ENCODE peak calls at places on chromosomes 1 and 21, in nine cellular contexts. I, C, F, N, X, O, A, P and R are unnamed samples.

GRCh38 chr1:178020968-178021640 is 51.2 kb upstream of the SEC16B start:
- DNase-seq in A (no peak), P (no peak), I (no peak), C (no peak), N (no peak), F (no peak), O (no peak), X (peak), R (no peak)

GRCh38 chr1:30271401-30272287 is 451.7 kb downstream of the MATN1 start:
- DNase-seq in A (no peak), O (no peak), I (no peak), P (no peak), F (no peak), C (no peak), N (no peak), X (no peak), R (no peak)

GRCh38 chr21:43944181-43944633 is 67.9 kb upstream of the TRAPPC10 start:
- DNase-seq in P (no peak), C (no peak), A (no peak), N (no peak), I (no peak), F (no peak), O (peak), X (no peak), R (no peak)

GRCh38 chr1:39174400-39175081 is 30.0 kb upstream of the MACF1 start:
- DNase-seq in N (no peak), I (no peak), F (no peak), O (no peak), P (no peak), C (no peak), X (no peak), A (no peak), R (no peak)

GRCh38 chr21:37257967-37258877 is 8.9 kb downstream of the VPS26C start:
- DNase-seq in I (peak), A (no peak), X (peak), O (peak), N (peak), C (no peak), F (peak), P (peak), R (peak)

GRCh38 chr1:89126602-89127001 is 688 bp upstream of the GBP2 start:
- DNase-seq in A (no peak), O (no peak), P (no peak), C (no peak), F (no peak), I (peak), X (no peak), N (no peak), R (peak)

GRCh38 chr1:41994195-41994894 is 75.6 kb upstream of the HIVEP3 start:
- DNase-seq in C (no peak), F (no peak), N (no peak), P (no peak), I (no peak), X (no peak), O (no peak), A (no peak), R (no peak)

GRCh38 chr21:45522986-45523385 is 19.3 kb downstream of the SLC19A1 start:
- DNase-seq in I (no peak), O (no peak), P (no peak), F (no peak), A (no peak), N (no peak), X (no peak), C (no peak), R (no peak)

GRCh38 chr1:214400136-214400535 is 119.2 kb downstream of the SMYD2 start:
- DNase-seq in A (no peak), C (no peak), P (no peak), O (no peak), N (no peak), I (no peak), F (no peak), X (peak), R (no peak)

GRCh38 chr1:62131093-62131725 is 63.4 kb upstream of the L1TD1 start:
- DNase-seq in X (peak), P (peak), A (peak), C (peak), O (peak), I (peak), F (peak), N (peak), R (peak)

GRCh38 chr1:54051936-54052469 is 1.0 kb downstream of the TMEM59 start:
- DNase-seq in P (no peak), X (no peak), A (no peak), F (no peak), I (peak), O (no peak), C (no peak), N (peak), R (no peak)

GRCh38 chr21:27371688-27372331 is 404.9 kb upstream of the ADAMTS5 start:
- DNase-seq in C (no peak), O (no peak), P (no peak), N (no peak), A (no peak), F (no peak), I (no peak), X (peak), R (peak)

GRCh38 chr1:39819091-39819812 is 30.6 kb upstream of the BMP8B start:
- DNase-seq in C (no peak), F (no peak), N (no peak), X (no peak), A (no peak), O (no peak), I (no peak), P (no peak), R (no peak)

GRCh38 chr1:58657082-58657481 is 42.8 kb downstream of the MYSM1 start:
- DNase-seq in X (no peak), C (no peak), P (no peak), A (no peak), N (no peak), F (no peak), I (no peak), O (no peak), R (no peak)

GRCh38 chr1:151993084-151993733 is 450 bp downstream of the S100A10 start:
- DNase-seq in A (no peak), I (no peak), P (peak), F (no peak), X (no peak), N (peak), O (no peak), C (no peak), R (no peak)

GRCh38 chr1:236016782-236017400 is 48.0 kb downstream of the NID1 start:
- DNase-seq in P (no peak), I (peak), O (no peak), X (peak), C (peak), F (no peak), N (no peak), A (no peak), R (no peak)

GRCh38 chr1:173100476-173101107 is 49.9 kb upstream of the TNFSF18 start:
- DNase-seq in P (no peak), O (no peak), C (no peak), X (no peak), N (no peak), F (no peak), I (no peak), A (no peak), R (no peak)

GRCh38 chr1:40141878-40142535 is 19.2 kb upstream of the RLF start:
- DNase-seq in A (no peak), O (no peak), C (no peak), N (peak), F (no peak), I (no peak), X (peak), P (no peak), R (peak)

GRCh38 chr1:1239247-1239623 is 7.2 kb downstream of the B3GALT6 start:
- DNase-seq in A (no peak), O (no peak), P (no peak), F (no peak), N (no peak), X (no peak), C (no peak), I (no peak), R (no peak)

GRCh38 chr1:213399695-213400094 is 348.7 kb downstream of the RPS6KC1 start:
- DNase-seq in C (no peak), O (peak), A (no peak), N (peak), I (no peak), X (no peak), P (no peak), F (peak), R (no peak)

GRCh38 chr1:162632743-162633326 is 571 bp downstream of the DDR2 start:
- DNase-seq in X (peak), P (no peak), C (no peak), I (peak), F (no peak), A (peak), N (peak), O (no peak), R (peak)

GRCh38 chr1:239987103-239987745 is 104.5 kb upstream of the FMN2 start:
- DNase-seq in O (peak), P (peak), I (peak), A (peak), F (no peak), N (peak), C (no peak), X (peak), R (peak)

GRCh38 chr1:225911207-225912130 is 12.6 kb downstream of the PYCR2 start:
- DNase-seq in O (peak), P (peak), I (peak), F (no peak), X (peak), C (peak), A (peak), N (peak), R (peak)

GRCh38 chr1:18962855-18963737 is 6.6 kb upstream of the IFFO2 start:
- DNase-seq in A (no peak), X (no peak), O (no peak), N (no peak), I (no peak), P (peak), F (no peak), C (no peak), R (no peak)

GRCh38 chr1:28758420-28758819 is 21.7 kb downstream of the YTHDF2 start:
- DNase-seq in C (no peak), O (no peak), N (no peak), I (no peak), F (no peak), X (no peak), A (no peak), P (no peak), R (no peak)

GRCh38 chr1:152052606-152053005 is 15.8 kb upstream of the S100A11 start:
- DNase-seq in P (peak), O (peak), N (peak), F (peak), C (peak), I (peak), A (peak), X (peak), R (peak)

GRCh38 chr21:36456714-36457399 is 23.1 kb downstream of the CLDN14 start:
- DNase-seq in A (no peak), X (no peak), F (no peak), C (peak), N (no peak), O (no peak), P (no peak), I (no peak), R (peak)

GRCh38 chr1:32208891-32209309 is at the start of gene DCDC2B:
- DNase-seq in I (peak), C (peak), A (no peak), X (peak), O (peak), N (peak), P (peak), F (no peak), R (peak)

GRCh38 chr1:93107395-93107794 is 28.3 kb downstream of the MTF2 start:
- DNase-seq in C (no peak), N (no peak), X (no peak), A (no peak), F (no peak), I (no peak), P (no peak), O (no peak), R (no peak)

GRCh38 chr1:172566196-172566997 is 33.4 kb downstream of the SUCO start:
- DNase-seq in N (peak), I (no peak), C (no peak), P (no peak), F (no peak), A (no peak), O (no peak), X (no peak), R (no peak)

GRCh38 chr1:154819628-154820590 is 50.2 kb downstream of the KCNN3 start:
- DNase-seq in P (no peak), I (no peak), O (peak), F (no peak), X (no peak), C (peak), A (no peak), N (peak), R (peak)
- TF ChIP-seq CTCF in P (peak), I (peak), O (peak), F (peak), X (peak), C (peak), A (peak), N (peak), R (peak)

DNA sequence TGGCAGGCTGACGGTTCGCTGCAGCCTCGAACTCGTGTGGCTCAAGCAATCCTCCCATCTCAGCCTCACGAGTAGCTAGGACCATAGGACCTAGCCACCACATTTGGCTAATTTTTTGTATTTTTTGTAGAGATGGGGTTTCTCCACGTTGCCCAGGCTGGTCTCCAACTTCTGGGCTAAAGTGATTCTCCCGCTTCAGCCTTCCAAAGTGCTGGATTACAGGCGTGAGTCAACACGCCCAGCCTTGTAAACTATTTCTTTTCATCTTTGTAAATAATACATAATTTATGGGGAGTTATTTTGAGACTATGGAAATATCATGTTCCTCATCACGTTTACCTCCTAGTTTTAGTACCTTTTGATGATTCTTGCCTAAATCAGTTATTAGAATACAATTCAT is 906 bp upstream of the FBXO28 start:
- DNase-seq in I (no peak), N (no peak), P (no peak), C (no peak), X (no peak), F (no peak), O (no peak), A (no peak), R (no peak)
- H3K4me3 ChIP-seq in I (no peak), N (no peak), P (no peak), C (no peak), X (no peak), F (no peak), O (no peak), A (peak), R (no peak)

GRCh38 chr1:229844675-229845074 is 218.6 kb downstream of the URB2 start:
- DNase-seq in A (no peak), F (peak), I (no peak), P (peak), X (no peak), O (peak), N (no peak), C (no peak), R (no peak)

GRCh38 chr1:229841230-229841629 is 215.2 kb downstream of the URB2 start:
- DNase-seq in X (no peak), I (no peak), C (no peak), F (no peak), P (no peak), N (no peak), A (no peak), O (no peak), R (no peak)

GRCh38 chr1:229842302-229843255 is 216.5 kb downstream of the URB2 start:
- DNase-seq in P (no peak), N (no peak), F (no peak), I (no peak), X (no peak), A (no peak), C (no peak), O (no peak), R (no peak)

GRCh38 chr1:229845410-229846138 is 219.5 kb downstream of the URB2 start:
- DNase-seq in A (no peak), P (no peak), F (no peak), I (no peak), X (no peak), N (no peak), C (no peak), O (no peak), R (no peak)

GRCh38 chr1:229843627-229844238 is 217.7 kb downstream of the URB2 start:
- DNase-seq in P (peak), C (peak), F (peak), X (no peak), I (no peak), N (no peak), A (no peak), O (peak), R (peak)
- TF ChIP-seq CTCF in P (no peak), C (no peak), F (peak), X (no peak), I (peak), N (peak), A (peak), O (no peak), R (peak)

DNA sequence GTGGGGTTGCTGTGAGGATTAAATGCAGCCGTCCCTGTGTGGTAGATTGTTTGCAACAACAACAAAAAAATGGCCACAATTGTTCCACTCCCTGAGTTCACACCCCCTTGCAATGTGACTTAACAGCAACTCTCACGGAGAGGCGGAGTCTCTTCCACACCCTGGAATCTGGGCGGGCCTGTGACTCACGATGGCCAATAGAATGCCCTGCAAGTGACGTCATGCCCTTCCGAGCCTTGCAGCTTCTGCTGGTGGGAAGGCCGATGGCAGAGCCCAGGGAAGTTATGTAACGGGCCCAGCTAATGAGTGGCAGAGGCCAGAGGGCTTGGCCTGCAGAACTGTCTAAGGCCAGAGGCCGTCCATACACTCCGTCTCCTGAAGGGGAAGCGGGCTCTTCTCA is 87.9 kb downstream of the RIPK4 start:
- DNase-seq in N (peak), A (peak), O (peak), C (peak), P (peak), I (peak), F (peak), X (peak), R (peak)
- H3K4me3 ChIP-seq in N (no peak), A (no peak), O (no peak), C (no peak), P (no peak), I (no peak), F (peak), X (no peak), R (no peak)

GRCh38 chr1:184937729-184938128 is 36.6 kb downstream of the NIBAN1 start:
- DNase-seq in C (no peak), I (no peak), N (peak), O (no peak), P (no peak), A (no peak), F (no peak), X (no peak), R (no peak)

GRCh38 chr1:184941735-184942134 is 32.6 kb downstream of the NIBAN1 start:
- DNase-seq in A (no peak), F (no peak), P (no peak), O (no peak), I (no peak), C (no peak), N (no peak), X (no peak), R (no peak)

GRCh38 chr1:184940694-184941093 is 33.6 kb downstream of the NIBAN1 start:
- DNase-seq in X (no peak), I (no peak), O (no peak), N (no peak), P (no peak), F (no peak), C (no peak), A (no peak), R (no peak)

GRCh38 chr1:184941094-184941733 is 33.1 kb downstream of the NIBAN1 start:
- DNase-seq in C (no peak), P (no peak), O (no peak), F (no peak), I (no peak), X (no peak), A (no peak), N (no peak), R (no peak)

DNA sequence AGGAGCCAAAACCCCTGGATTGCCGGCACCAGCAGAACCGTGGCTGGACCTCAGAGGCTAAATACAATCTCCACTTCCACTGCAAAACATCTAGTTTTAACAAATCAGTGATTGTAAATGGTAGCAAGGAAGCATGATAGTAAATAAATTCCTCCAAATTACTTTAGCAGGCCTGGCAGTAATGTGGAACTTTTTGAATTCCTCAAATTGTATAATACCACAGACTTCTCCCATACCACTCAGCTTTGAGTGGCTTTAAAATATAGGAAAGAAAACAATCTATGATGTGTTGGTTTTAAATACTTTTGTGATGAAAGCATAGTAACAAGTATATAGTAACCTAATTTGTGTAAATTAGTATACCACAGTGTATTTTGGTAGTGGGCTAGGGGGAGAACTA is 34.1 kb downstream of the NIBAN1 start:
- DNase-seq in I (peak), C (no peak), P (no peak), F (no peak), X (peak), N (no peak), A (no peak), O (no peak), R (no peak)
- TF ChIP-seq CTCF in I (no peak), C (no peak), P (no peak), F (no peak), X (no peak), N (no peak), A (no peak), O (no peak), R (no peak)

GRCh38 chr1:150808851-150809250 is 791 bp upstream of the CTSK start:
- DNase-seq in N (no peak), X (no peak), P (no peak), C (no peak), A (no peak), O (no peak), I (peak), F (no peak), R (no peak)

GRCh38 chr1:150807257-150807637 is 813 bp downstream of the CTSK start:
- DNase-seq in X (no peak), N (no peak), C (peak), I (peak), A (no peak), F (no peak), P (no peak), O (no peak), R (no peak)

GRCh38 chr1:150809651-150810050 is 1.6 kb upstream of the CTSK start:
- DNase-seq in P (no peak), F (no peak), N (no peak), C (no peak), X (peak), A (no peak), O (no peak), I (peak), R (no peak)

GRCh38 chr1:150807674-150808073 is 386 bp downstream of the CTSK start:
- DNase-seq in X (no peak), F (no peak), A (no peak), N (no peak), C (peak), O (no peak), P (no peak), I (no peak), R (no peak)

GRCh38 chr1:150808134-150808533 is at the start of gene CTSK:
- DNase-seq in A (no peak), N (peak), F (no peak), O (no peak), X (no peak), P (no peak), C (no peak), I (peak), R (no peak)
- H3K4me3 ChIP-seq in A (no peak), N (no peak), F (no peak), O (no peak), X (no peak), P (no peak), C (peak), I (peak), R (peak)

GRCh38 chr1:165369255-165369848 is 12.8 kb upstream of the LMX1A start:
- DNase-seq in N (peak), C (peak), I (peak), F (no peak), X (peak), O (peak), A (peak), P (peak), R (peak)

GRCh38 chr1:165365344-165365743 is 8.8 kb upstream of the LMX1A start:
- DNase-seq in F (no peak), C (no peak), N (no peak), O (no peak), P (no peak), I (no peak), A (no peak), X (no peak), R (no peak)

GRCh38 chr1:165364432-165365133 is 8.1 kb upstream of the LMX1A start:
- DNase-seq in C (no peak), N (no peak), O (peak), X (no peak), F (no peak), A (no peak), I (peak), P (no peak), R (no peak)

GRCh38 chr1:165371588-165372235 is 15.2 kb upstream of the LMX1A start:
- DNase-seq in X (no peak), I (peak), N (no peak), P (no peak), F (no peak), A (peak), C (no peak), O (no peak), R (no peak)

GRCh38 chr1:165367375-165367993 is 11.0 kb upstream of the LMX1A start:
- DNase-seq in P (peak), X (peak), F (peak), N (peak), A (peak), O (peak), C (peak), I (peak), R (peak)
- TF ChIP-seq CTCF in P (peak), X (peak), F (peak), N (peak), A (peak), O (peak), C (peak), I (peak), R (peak)